ENCODE peak calls at places on chromosomes 7 and 10, in eight cellular contexts. A is activated naive CD4-positive, alpha-beta T cell treated with Interleukin-2 at 50 U/mL for 16 hours; T is GM06990; I is neuronal stem cell; H is endothelial cell; J is cerebellum; C is BE2C; U is HCT116. S is an unnamed sample.

GRCh38 chr10:3803884-3804741 is 19.1 kb upstream of the KLF6 start:
- DNase-seq in A (peak; percentile 77), T (no peak), I (no peak), H (no peak), J (no peak), C (no peak), U (no peak), S (no peak)

GRCh38 chr7:72754312-72754711 is 73.7 kb downstream of the TYW1B start:
- DNase-seq in A (no peak), T (no peak), I (no peak), H (no peak), J (no peak), C (no peak), U (no peak), S (no peak)

GRCh38 chr10:102673961-102674511 is 29.8 kb downstream of the TRIM8 start:
- DNase-seq in A (peak; percentile 66), T (no peak), I (peak; percentile 57), H (no peak), J (peak; percentile 64), C (peak; percentile 65), U (no peak), S (peak; percentile 77)

GRCh38 chr7:76291346-76292205 is 10.9 kb upstream of the HSPB1 start:
- DNase-seq in A (peak; percentile 89), T (peak; percentile 83), I (peak; percentile 86), H (peak; percentile 96), J (peak; percentile 91), C (peak; percentile 86), U (peak; percentile 95), S (peak; percentile 90)

GRCh38 chr10:3995302-3996210 is 210.5 kb upstream of the KLF6 start:
- DNase-seq in A (no peak), T (no peak), I (no peak), H (no peak), J (peak; percentile 23), C (no peak), U (no peak), S (no peak)

GRCh38 chr10:111035542-111035941 is 41.3 kb upstream of the ADRA2A start:
- DNase-seq in A (no peak), T (no peak), I (no peak), H (no peak), J (no peak), C (no peak), U (no peak), S (no peak)

GRCh38 chr7:105295626-105296352 is 92.9 kb downstream of the SRPK2 start:
- DNase-seq in A (no peak), T (no peak), I (no peak), H (no peak), J (no peak), C (no peak), U (no peak), S (no peak)

GRCh38 chr7:6482307-6482706 is 34.6 kb upstream of the DAGLB start:
- DNase-seq in A (no peak), T (no peak), I (no peak), H (no peak), J (no peak), C (no peak), U (no peak), S (no peak)

GRCh38 chr7:158185653-158186052 is 402.0 kb downstream of the PTPRN2 start:
- DNase-seq in A (no peak), T (no peak), I (no peak), H (no peak), J (no peak), C (no peak), U (no peak), S (no peak)

S was measured in GM13977.